ENCODE peak calls at places on chromosomes 11 and 22, in seven cellular contexts. Z is suprapubic skin, P is transverse colon, F is tibial nerve, H is right atrium auricular region, X is cardiac muscle cell, Y is left ventricle myocardium inferior. R is an unnamed sample.
A peak's percentile ranks its signal among the peaks of the same experiment; 100 is the strongest.

GRCh38 chr22:45302751-45303150 is 7.0 kb upstream of the FAM118A start:
- DNase-seq in Z (no peak), P (no peak), F (no peak), H (no peak), X (no peak), Y (no peak), R (no peak)

GRCh38 chr11:32118025-32118974 is 27.4 kb downstream of the RCN1 start:
- DNase-seq in Z (no peak), P (no peak), F (no peak), H (no peak), X (no peak), Y (no peak), R (peak; percentile 61)

GRCh38 chr11:64759722-64760719 is at the start of gene PYGM:
- DNase-seq in Z (peak; percentile 51), P (no peak), F (peak; percentile 43), H (peak; percentile 81), X (peak; percentile 94), Y (peak; percentile 89), R (peak; percentile 72)

GRCh38 chr11:126129681-126130671 is 67.3 kb upstream of the CDON start:
- DNase-seq in Z (no peak), P (no peak), F (no peak), H (no peak), X (peak; percentile 58), Y (no peak), R (no peak)

GRCh38 chr11:119782673-119783072 is 53.7 kb upstream of the NECTIN1 start:
- DNase-seq in Z (no peak), P (no peak), F (no peak), H (no peak), X (peak; percentile 51), Y (no peak), R (no peak)

GRCh38 chr11:70642301-70642700 is 244.0 kb downstream of the CTTN start:
- DNase-seq in Z (no peak), P (no peak), F (no peak), H (no peak), X (no peak), Y (no peak), R (no peak)

GRCh38 chr11:71977743-71978418 is 20.8 kb upstream of the IL18BP start:
- DNase-seq in Z (no peak), P (peak; percentile 56), F (peak; percentile 85), H (no peak), X (peak; percentile 47), Y (no peak), R (peak; percentile 89)

GRCh38 chr11:6576471-6577373 is 26.7 kb downstream of the RRP8 start:
- DNase-seq in Z (no peak), P (no peak), F (no peak), H (no peak), X (no peak), Y (no peak), R (no peak)

GRCh38 chr22:25546751-25547150 is 17.7 kb upstream of the GRK3 start:
- DNase-seq in Z (no peak), P (no peak), F (no peak), H (no peak), X (no peak), Y (no peak), R (no peak)

GRCh38 chr11:74680035-74680671 is 51.1 kb downstream of the CHRDL2 start:
- DNase-seq in Z (peak; percentile 44), P (no peak), F (no peak), H (peak; percentile 56), X (no peak), Y (no peak), R (no peak)

GRCh38 chr22:22088658-22089458 is 106.3 kb upstream of the TOP3B start:
- DNase-seq in Z (no peak), P (no peak), F (no peak), H (peak; percentile 54), X (no peak), Y (no peak), R (no peak)

GRCh38 chr11:68471360-68472340 is 11.1 kb downstream of the PPP6R3 start:
- DNase-seq in Z (no peak), P (no peak), F (no peak), H (no peak), X (no peak), Y (no peak), R (no peak)

GRCh38 chr11:6992457-6993431 is 27.4 kb downstream of the ZNF214 start:
- DNase-seq in Z (no peak), P (no peak), F (no peak), H (no peak), X (no peak), Y (no peak), R (no peak)

GRCh38 chr22:23984430-23984829 is 4.5 kb downstream of the GSTT2 start:
- DNase-seq in Z (no peak), P (no peak), F (no peak), H (no peak), X (peak; percentile 70), Y (no peak), R (no peak)

GRCh38 chr11:8250446-8250845 is 13.2 kb downstream of the LMO1 start:
- DNase-seq in Z (peak; percentile 31), P (no peak), F (no peak), H (no peak), X (no peak), Y (no peak), R (no peak)

GRCh38 chr11:94781822-94782221 is 13.7 kb downstream of the AMOTL1 start:
- DNase-seq in Z (no peak), P (no peak), F (no peak), H (no peak), X (no peak), Y (no peak), R (no peak)

GRCh38 chr11:129724866-129725265 is 90.8 kb upstream of the TMEM45B start:
- DNase-seq in Z (no peak), P (no peak), F (no peak), H (no peak), X (no peak), Y (no peak), R (no peak)

GRCh38 chr11:115737875-115738274 is 233.7 kb upstream of the CADM1 start:
- DNase-seq in Z (no peak), P (no peak), F (no peak), H (no peak), X (no peak), Y (no peak), R (no peak)

GRCh38 chr11:114367244-114367957 is 32.9 kb downstream of the C11orf71 start:
- DNase-seq in Z (no peak), P (no peak), F (no peak), H (no peak), X (no peak), Y (no peak), R (no peak)
- H3K4me3 ChIP-seq in Z (no peak overlapping the region), P (no peak overlapping the region), F (no peak overlapping the region), H (no peak overlapping the region), X (no peak overlapping the region), Y (no peak overlapping the region), R (no peak overlapping the region)

GRCh38 chr11:96241351-96241841 is 101.6 kb downstream of the MAML2 start:
- DNase-seq in Z (no peak), P (peak; percentile 57), F (no peak), H (no peak), X (no peak), Y (no peak), R (no peak)
- TF ChIP-seq CTCF in Z (no peak), P (no peak), F (no peak), H (no peak), X (no peak), Y (no peak), R (no peak)

GRCh38 chr11:27509953-27510352 is 3.4 kb upstream of the LIN7C start:
- DNase-seq in Z (no peak), P (no peak), F (no peak), H (no peak), X (no peak), Y (no peak), R (no peak)

GRCh38 chr11:27514076-27514475 is 7.5 kb upstream of the LIN7C start:
- DNase-seq in Z (no peak), P (no peak), F (no peak), H (no peak), X (no peak), Y (peak; percentile 44), R (no peak)

GRCh38 chr11:27507561-27508322 is 1.2 kb upstream of the LIN7C start:
- DNase-seq in Z (no peak), P (no peak), F (no peak), H (no peak), X (no peak), Y (no peak), R (no peak)

GRCh38 chr11:27514558-27514957 is 8.0 kb upstream of the LIN7C start:
- DNase-seq in Z (no peak), P (no peak), F (no peak), H (no peak), X (no peak), Y (no peak), R (no peak)

DNA sequence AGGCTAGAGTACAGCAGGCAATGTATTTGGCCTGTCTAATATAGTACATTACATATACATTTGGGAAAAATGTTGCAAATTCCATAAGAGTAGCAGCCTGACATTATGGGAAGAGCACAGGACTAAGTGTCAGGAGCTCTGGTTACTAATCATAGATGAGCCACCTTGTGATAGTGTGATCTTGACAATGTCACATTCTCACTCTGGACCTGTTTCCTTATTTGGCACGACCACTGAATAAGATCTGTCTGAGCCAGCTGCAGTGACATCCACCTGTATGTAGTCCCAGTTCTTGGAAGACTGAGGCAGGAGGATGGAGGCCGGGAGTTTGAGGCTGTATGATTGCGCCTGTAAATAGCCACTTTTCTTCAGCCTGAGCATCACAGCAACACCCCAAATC is 5.7 kb upstream of the LIN7C start:
- DNase-seq in Z (no peak), P (no peak), F (no peak), H (no peak), X (no peak), Y (no peak), R (no peak)
- H3K27ac ChIP-seq in Z (no peak overlapping the region), P (no peak overlapping the region), F (no peak overlapping the region), H (peak overlapping the region; percentile 52), X (no peak overlapping the region), Y (peak overlapping the region; percentile 78), R (no peak overlapping the region)

GRCh38 chr22:50309601-50309991 is 2.1 kb upstream of the PLXNB2 start:
- DNase-seq in Z (no peak), P (no peak), F (no peak), H (no peak), X (no peak), Y (no peak), R (no peak)
- H3K4me3 ChIP-seq in Z (no peak overlapping the region), P (no peak overlapping the region), F (no peak overlapping the region), H (no peak overlapping the region), X (no peak overlapping the region), Y (no peak overlapping the region), R (no peak overlapping the region)

GRCh38 chr11:17766590-17766989 is 32.0 kb downstream of the KCNC1 start:
- DNase-seq in Z (no peak), P (no peak), F (no peak), H (no peak), X (no peak), Y (no peak), R (no peak)
- TF ChIP-seq CTCF in Z (no peak), P (no peak), F (no peak), H (no peak), X (no peak), Y (no peak), R (no peak)